ENCODE peak calls at places on chromosomes 5 and 9, in ten cellular contexts. One of them, this sample, is unnamed.

GRCh38 chr5:117800261-117800660 is 1188.1 kb downstream of the DTWD2 start:
- DNase-seq in activated CD4-positive, alpha-beta T cell treated with anti-CD3 and anti-CD28 coated beads for 24 hours: no peak
- DNase-seq in stimulated activated CD4-positive, alpha-beta T cell treated with anti-CD3 and anti-CD28 coated beads, Interleukin-15, amount 100 ng/mL, for 48 hours: no peak
- DNase-seq in H9: no peak
- DNase-seq in stimulated activated CD8-positive, alpha-beta memory T cell treated with anti-CD3 and anti-CD28 coated beads, Interleukin-2, amount 100 ng/mL, for 48 hours: no peak
- DNase-seq in activated T-helper 1 cell treated with anti-CD3 and anti-CD28 coated beads, Interleukin-12 subunit alpha, Interleukin-12 subunit beta, Interleukin-2, Interleukin-4 antibody, amounts not matched to agents 30 ng/mL and 10 ng/mL and 1 ng/mL, durations not matched to agents 14 hours and 24 hours and 36 hours: no peak
- DNase-seq in PC-3: no peak
- DNase-seq in endothelial cell: no peak
- DNase-seq in activated naive CD8-positive, alpha-beta T cell treated with anti-CD3 and anti-CD28 coated beads, Interleukin-2, amount 50 U/mL, for 24 hours: no peak
- DNase-seq in HT1080: no peak
- DNase-seq in this sample: no peak

GRCh38 chr5:60611099-60611719 is 88.8 kb downstream of the DEPDC1B start:
- DNase-seq in activated naive CD8-positive, alpha-beta T cell treated with anti-CD3 and anti-CD28 coated beads, Interleukin-2, amount 50 U/mL, for 24 hours: no peak
- DNase-seq in stimulated activated CD8-positive, alpha-beta memory T cell treated with anti-CD3 and anti-CD28 coated beads, Interleukin-2, amount 100 ng/mL, for 48 hours: no peak
- DNase-seq in PC-3: no peak
- DNase-seq in activated CD4-positive, alpha-beta T cell treated with anti-CD3 and anti-CD28 coated beads for 24 hours: no peak
- DNase-seq in stimulated activated CD4-positive, alpha-beta T cell treated with anti-CD3 and anti-CD28 coated beads, Interleukin-15, amount 100 ng/mL, for 48 hours: no peak
- DNase-seq in activated T-helper 1 cell treated with anti-CD3 and anti-CD28 coated beads, Interleukin-12 subunit alpha, Interleukin-12 subunit beta, Interleukin-2, Interleukin-4 antibody, amounts not matched to agents 30 ng/mL and 10 ng/mL and 1 ng/mL, durations not matched to agents 14 hours and 24 hours and 36 hours: no peak
- DNase-seq in endothelial cell: no peak
- DNase-seq in H9: no peak
- DNase-seq in HT1080: no peak
- DNase-seq in this sample: no peak

GRCh38 chr5:10323588-10324488 is 16.1 kb upstream of the CMBL start:
- DNase-seq in H9: no peak
- DNase-seq in activated CD4-positive, alpha-beta T cell treated with anti-CD3 and anti-CD28 coated beads for 24 hours: no peak
- DNase-seq in stimulated activated CD8-positive, alpha-beta memory T cell treated with anti-CD3 and anti-CD28 coated beads, Interleukin-2, amount 100 ng/mL, for 48 hours: no peak
- DNase-seq in activated naive CD8-positive, alpha-beta T cell treated with anti-CD3 and anti-CD28 coated beads, Interleukin-2, amount 50 U/mL, for 24 hours: no peak
- DNase-seq in HT1080: no peak
- DNase-seq in endothelial cell: no peak
- DNase-seq in stimulated activated CD4-positive, alpha-beta T cell treated with anti-CD3 and anti-CD28 coated beads, Interleukin-15, amount 100 ng/mL, for 48 hours: no peak
- DNase-seq in activated T-helper 1 cell treated with anti-CD3 and anti-CD28 coated beads, Interleukin-12 subunit alpha, Interleukin-12 subunit beta, Interleukin-2, Interleukin-4 antibody, amounts not matched to agents 30 ng/mL and 10 ng/mL and 1 ng/mL, durations not matched to agents 14 hours and 24 hours and 36 hours: no peak
- DNase-seq in PC-3: peak
- DNase-seq in this sample: no peak

GRCh38 chr9:93020785-93021670 is 37.5 kb upstream of the SUSD3 start:
- DNase-seq in PC-3: no peak
- DNase-seq in activated T-helper 1 cell treated with anti-CD3 and anti-CD28 coated beads, Interleukin-12 subunit alpha, Interleukin-12 subunit beta, Interleukin-2, Interleukin-4 antibody, amounts not matched to agents 30 ng/mL and 10 ng/mL and 1 ng/mL, durations not matched to agents 14 hours and 24 hours and 36 hours: peak
- DNase-seq in H9: no peak
- DNase-seq in activated CD4-positive, alpha-beta T cell treated with anti-CD3 and anti-CD28 coated beads for 24 hours: no peak
- DNase-seq in stimulated activated CD8-positive, alpha-beta memory T cell treated with anti-CD3 and anti-CD28 coated beads, Interleukin-2, amount 100 ng/mL, for 48 hours: peak
- DNase-seq in endothelial cell: no peak
- DNase-seq in HT1080: peak
- DNase-seq in activated naive CD8-positive, alpha-beta T cell treated with anti-CD3 and anti-CD28 coated beads, Interleukin-2, amount 50 U/mL, for 24 hours: peak
- DNase-seq in stimulated activated CD4-positive, alpha-beta T cell treated with anti-CD3 and anti-CD28 coated beads, Interleukin-15, amount 100 ng/mL, for 48 hours: no peak
- DNase-seq in this sample: peak

GRCh38 chr5:157857821-157858526 is 971 bp downstream of the CLINT1 start:
- DNase-seq in PC-3: peak
- DNase-seq in activated CD4-positive, alpha-beta T cell treated with anti-CD3 and anti-CD28 coated beads for 24 hours: no peak
- DNase-seq in HT1080: peak
- DNase-seq in endothelial cell: no peak
- DNase-seq in activated naive CD8-positive, alpha-beta T cell treated with anti-CD3 and anti-CD28 coated beads, Interleukin-2, amount 50 U/mL, for 24 hours: no peak
- DNase-seq in H9: no peak
- DNase-seq in stimulated activated CD4-positive, alpha-beta T cell treated with anti-CD3 and anti-CD28 coated beads, Interleukin-15, amount 100 ng/mL, for 48 hours: no peak
- DNase-seq in activated T-helper 1 cell treated with anti-CD3 and anti-CD28 coated beads, Interleukin-12 subunit alpha, Interleukin-12 subunit beta, Interleukin-2, Interleukin-4 antibody, amounts not matched to agents 30 ng/mL and 10 ng/mL and 1 ng/mL, durations not matched to agents 14 hours and 24 hours and 36 hours: peak
- DNase-seq in stimulated activated CD8-positive, alpha-beta memory T cell treated with anti-CD3 and anti-CD28 coated beads, Interleukin-2, amount 100 ng/mL, for 48 hours: peak
- DNase-seq in this sample: no peak

GRCh38 chr5:4188704-4189103 is 593.1 kb downstream of the IRX1 start:
- DNase-seq in H9: peak
- DNase-seq in activated naive CD8-positive, alpha-beta T cell treated with anti-CD3 and anti-CD28 coated beads, Interleukin-2, amount 50 U/mL, for 24 hours: no peak
- DNase-seq in activated T-helper 1 cell treated with anti-CD3 and anti-CD28 coated beads, Interleukin-12 subunit alpha, Interleukin-12 subunit beta, Interleukin-2, Interleukin-4 antibody, amounts not matched to agents 30 ng/mL and 10 ng/mL and 1 ng/mL, durations not matched to agents 14 hours and 24 hours and 36 hours: no peak
- DNase-seq in HT1080: no peak
- DNase-seq in activated CD4-positive, alpha-beta T cell treated with anti-CD3 and anti-CD28 coated beads for 24 hours: no peak
- DNase-seq in PC-3: no peak
- DNase-seq in endothelial cell: no peak
- DNase-seq in stimulated activated CD4-positive, alpha-beta T cell treated with anti-CD3 and anti-CD28 coated beads, Interleukin-15, amount 100 ng/mL, for 48 hours: no peak
- DNase-seq in stimulated activated CD8-positive, alpha-beta memory T cell treated with anti-CD3 and anti-CD28 coated beads, Interleukin-2, amount 100 ng/mL, for 48 hours: no peak
- DNase-seq in this sample: no peak

GRCh38 chr5:146042628-146043279 is 62.6 kb downstream of the PLAC8L1 start:
- DNase-seq in activated T-helper 1 cell treated with anti-CD3 and anti-CD28 coated beads, Interleukin-12 subunit alpha, Interleukin-12 subunit beta, Interleukin-2, Interleukin-4 antibody, amounts not matched to agents 30 ng/mL and 10 ng/mL and 1 ng/mL, durations not matched to agents 14 hours and 24 hours and 36 hours: no peak
- DNase-seq in stimulated activated CD4-positive, alpha-beta T cell treated with anti-CD3 and anti-CD28 coated beads, Interleukin-15, amount 100 ng/mL, for 48 hours: no peak
- DNase-seq in activated CD4-positive, alpha-beta T cell treated with anti-CD3 and anti-CD28 coated beads for 24 hours: no peak
- DNase-seq in endothelial cell: no peak
- DNase-seq in stimulated activated CD8-positive, alpha-beta memory T cell treated with anti-CD3 and anti-CD28 coated beads, Interleukin-2, amount 100 ng/mL, for 48 hours: no peak
- DNase-seq in PC-3: peak
- DNase-seq in H9: no peak
- DNase-seq in HT1080: peak
- DNase-seq in activated naive CD8-positive, alpha-beta T cell treated with anti-CD3 and anti-CD28 coated beads, Interleukin-2, amount 50 U/mL, for 24 hours: no peak
- DNase-seq in this sample: no peak

GRCh38 chr5:80220268-80220897 is 35.5 kb downstream of the SERINC5 start:
- DNase-seq in activated naive CD8-positive, alpha-beta T cell treated with anti-CD3 and anti-CD28 coated beads, Interleukin-2, amount 50 U/mL, for 24 hours: no peak
- DNase-seq in stimulated activated CD4-positive, alpha-beta T cell treated with anti-CD3 and anti-CD28 coated beads, Interleukin-15, amount 100 ng/mL, for 48 hours: no peak
- DNase-seq in endothelial cell: no peak
- DNase-seq in stimulated activated CD8-positive, alpha-beta memory T cell treated with anti-CD3 and anti-CD28 coated beads, Interleukin-2, amount 100 ng/mL, for 48 hours: no peak
- DNase-seq in H9: no peak
- DNase-seq in activated CD4-positive, alpha-beta T cell treated with anti-CD3 and anti-CD28 coated beads for 24 hours: no peak
- DNase-seq in PC-3: no peak
- DNase-seq in activated T-helper 1 cell treated with anti-CD3 and anti-CD28 coated beads, Interleukin-12 subunit alpha, Interleukin-12 subunit beta, Interleukin-2, Interleukin-4 antibody, amounts not matched to agents 30 ng/mL and 10 ng/mL and 1 ng/mL, durations not matched to agents 14 hours and 24 hours and 36 hours: no peak
- DNase-seq in HT1080: no peak
- DNase-seq in this sample: peak

GRCh38 chr5:180291943-180292831 is at the start of gene MAPK9:
- DNase-seq in H9: peak
- DNase-seq in endothelial cell: peak
- DNase-seq in stimulated activated CD4-positive, alpha-beta T cell treated with anti-CD3 and anti-CD28 coated beads, Interleukin-15, amount 100 ng/mL, for 48 hours: peak
- DNase-seq in PC-3: peak
- DNase-seq in activated CD4-positive, alpha-beta T cell treated with anti-CD3 and anti-CD28 coated beads for 24 hours: peak
- DNase-seq in activated T-helper 1 cell treated with anti-CD3 and anti-CD28 coated beads, Interleukin-12 subunit alpha, Interleukin-12 subunit beta, Interleukin-2, Interleukin-4 antibody, amounts not matched to agents 30 ng/mL and 10 ng/mL and 1 ng/mL, durations not matched to agents 14 hours and 24 hours and 36 hours: peak
- DNase-seq in activated naive CD8-positive, alpha-beta T cell treated with anti-CD3 and anti-CD28 coated beads, Interleukin-2, amount 50 U/mL, for 24 hours: peak
- DNase-seq in HT1080: peak
- DNase-seq in stimulated activated CD8-positive, alpha-beta memory T cell treated with anti-CD3 and anti-CD28 coated beads, Interleukin-2, amount 100 ng/mL, for 48 hours: peak
- DNase-seq in this sample: peak

GRCh38 chr5:76701298-76701697 is 14.6 kb upstream of the F2R start:
- DNase-seq in activated CD4-positive, alpha-beta T cell treated with anti-CD3 and anti-CD28 coated beads for 24 hours: no peak
- DNase-seq in activated naive CD8-positive, alpha-beta T cell treated with anti-CD3 and anti-CD28 coated beads, Interleukin-2, amount 50 U/mL, for 24 hours: no peak
- DNase-seq in endothelial cell: no peak
- DNase-seq in H9: no peak
- DNase-seq in activated T-helper 1 cell treated with anti-CD3 and anti-CD28 coated beads, Interleukin-12 subunit alpha, Interleukin-12 subunit beta, Interleukin-2, Interleukin-4 antibody, amounts not matched to agents 30 ng/mL and 10 ng/mL and 1 ng/mL, durations not matched to agents 14 hours and 24 hours and 36 hours: no peak
- DNase-seq in HT1080: peak
- DNase-seq in stimulated activated CD8-positive, alpha-beta memory T cell treated with anti-CD3 and anti-CD28 coated beads, Interleukin-2, amount 100 ng/mL, for 48 hours: no peak
- DNase-seq in PC-3: peak
- DNase-seq in stimulated activated CD4-positive, alpha-beta T cell treated with anti-CD3 and anti-CD28 coated beads, Interleukin-15, amount 100 ng/mL, for 48 hours: no peak
- DNase-seq in this sample: no peak

GRCh38 chr5:148776780-148777179 is 49.6 kb upstream of the ADRB2 start:
- DNase-seq in PC-3: peak
- DNase-seq in activated T-helper 1 cell treated with anti-CD3 and anti-CD28 coated beads, Interleukin-12 subunit alpha, Interleukin-12 subunit beta, Interleukin-2, Interleukin-4 antibody, amounts not matched to agents 30 ng/mL and 10 ng/mL and 1 ng/mL, durations not matched to agents 14 hours and 24 hours and 36 hours: no peak
- DNase-seq in endothelial cell: no peak
- DNase-seq in stimulated activated CD8-positive, alpha-beta memory T cell treated with anti-CD3 and anti-CD28 coated beads, Interleukin-2, amount 100 ng/mL, for 48 hours: no peak
- DNase-seq in stimulated activated CD4-positive, alpha-beta T cell treated with anti-CD3 and anti-CD28 coated beads, Interleukin-15, amount 100 ng/mL, for 48 hours: no peak
- DNase-seq in activated naive CD8-positive, alpha-beta T cell treated with anti-CD3 and anti-CD28 coated beads, Interleukin-2, amount 50 U/mL, for 24 hours: no peak
- DNase-seq in activated CD4-positive, alpha-beta T cell treated with anti-CD3 and anti-CD28 coated beads for 24 hours: no peak
- DNase-seq in HT1080: peak
- DNase-seq in H9: no peak
- DNase-seq in this sample: no peak

GRCh38 chr5:154262376-154262775 is 71.8 kb downstream of the GALNT10 start:
- DNase-seq in PC-3: no peak
- DNase-seq in activated naive CD8-positive, alpha-beta T cell treated with anti-CD3 and anti-CD28 coated beads, Interleukin-2, amount 50 U/mL, for 24 hours: no peak
- DNase-seq in activated CD4-positive, alpha-beta T cell treated with anti-CD3 and anti-CD28 coated beads for 24 hours: no peak
- DNase-seq in stimulated activated CD8-positive, alpha-beta memory T cell treated with anti-CD3 and anti-CD28 coated beads, Interleukin-2, amount 100 ng/mL, for 48 hours: no peak
- DNase-seq in endothelial cell: no peak
- DNase-seq in stimulated activated CD4-positive, alpha-beta T cell treated with anti-CD3 and anti-CD28 coated beads, Interleukin-15, amount 100 ng/mL, for 48 hours: no peak
- DNase-seq in H9: no peak
- DNase-seq in HT1080: no peak
- DNase-seq in activated T-helper 1 cell treated with anti-CD3 and anti-CD28 coated beads, Interleukin-12 subunit alpha, Interleukin-12 subunit beta, Interleukin-2, Interleukin-4 antibody, amounts not matched to agents 30 ng/mL and 10 ng/mL and 1 ng/mL, durations not matched to agents 14 hours and 24 hours and 36 hours: no peak
- DNase-seq in this sample: no peak

GRCh38 chr9:89408628-89409101 is 89.2 kb downstream of the SEMA4D start:
- DNase-seq in PC-3: peak
- DNase-seq in H9: no peak
- DNase-seq in activated T-helper 1 cell treated with anti-CD3 and anti-CD28 coated beads, Interleukin-12 subunit alpha, Interleukin-12 subunit beta, Interleukin-2, Interleukin-4 antibody, amounts not matched to agents 30 ng/mL and 10 ng/mL and 1 ng/mL, durations not matched to agents 14 hours and 24 hours and 36 hours: peak
- DNase-seq in activated naive CD8-positive, alpha-beta T cell treated with anti-CD3 and anti-CD28 coated beads, Interleukin-2, amount 50 U/mL, for 24 hours: peak
- DNase-seq in stimulated activated CD8-positive, alpha-beta memory T cell treated with anti-CD3 and anti-CD28 coated beads, Interleukin-2, amount 100 ng/mL, for 48 hours: no peak
- DNase-seq in stimulated activated CD4-positive, alpha-beta T cell treated with anti-CD3 and anti-CD28 coated beads, Interleukin-15, amount 100 ng/mL, for 48 hours: no peak
- DNase-seq in HT1080: peak
- DNase-seq in activated CD4-positive, alpha-beta T cell treated with anti-CD3 and anti-CD28 coated beads for 24 hours: no peak
- DNase-seq in endothelial cell: no peak
- DNase-seq in this sample: peak

GRCh38 chr5:17187401-17187800 is 30.0 kb upstream of the BASP1 start:
- DNase-seq in endothelial cell: no peak
- DNase-seq in PC-3: peak
- DNase-seq in stimulated activated CD8-positive, alpha-beta memory T cell treated with anti-CD3 and anti-CD28 coated beads, Interleukin-2, amount 100 ng/mL, for 48 hours: no peak
- DNase-seq in activated T-helper 1 cell treated with anti-CD3 and anti-CD28 coated beads, Interleukin-12 subunit alpha, Interleukin-12 subunit beta, Interleukin-2, Interleukin-4 antibody, amounts not matched to agents 30 ng/mL and 10 ng/mL and 1 ng/mL, durations not matched to agents 14 hours and 24 hours and 36 hours: no peak
- DNase-seq in H9: no peak
- DNase-seq in activated naive CD8-positive, alpha-beta T cell treated with anti-CD3 and anti-CD28 coated beads, Interleukin-2, amount 50 U/mL, for 24 hours: no peak
- DNase-seq in stimulated activated CD4-positive, alpha-beta T cell treated with anti-CD3 and anti-CD28 coated beads, Interleukin-15, amount 100 ng/mL, for 48 hours: no peak
- DNase-seq in HT1080: peak
- DNase-seq in activated CD4-positive, alpha-beta T cell treated with anti-CD3 and anti-CD28 coated beads for 24 hours: no peak
- DNase-seq in this sample: no peak

GRCh38 chr5:143781993-143782520 is 29.9 kb upstream of the HMHB1 start:
- DNase-seq in endothelial cell: no peak
- DNase-seq in HT1080: no peak
- DNase-seq in activated CD4-positive, alpha-beta T cell treated with anti-CD3 and anti-CD28 coated beads for 24 hours: no peak
- DNase-seq in stimulated activated CD8-positive, alpha-beta memory T cell treated with anti-CD3 and anti-CD28 coated beads, Interleukin-2, amount 100 ng/mL, for 48 hours: no peak
- DNase-seq in H9: no peak
- DNase-seq in stimulated activated CD4-positive, alpha-beta T cell treated with anti-CD3 and anti-CD28 coated beads, Interleukin-15, amount 100 ng/mL, for 48 hours: no peak
- DNase-seq in activated naive CD8-positive, alpha-beta T cell treated with anti-CD3 and anti-CD28 coated beads, Interleukin-2, amount 50 U/mL, for 24 hours: no peak
- DNase-seq in activated T-helper 1 cell treated with anti-CD3 and anti-CD28 coated beads, Interleukin-12 subunit alpha, Interleukin-12 subunit beta, Interleukin-2, Interleukin-4 antibody, amounts not matched to agents 30 ng/mL and 10 ng/mL and 1 ng/mL, durations not matched to agents 14 hours and 24 hours and 36 hours: no peak
- DNase-seq in PC-3: no peak
- DNase-seq in this sample: no peak

GRCh38 chr5:66877843-66878242 is 281.6 kb downstream of the MAST4 start:
- DNase-seq in endothelial cell: no peak
- DNase-seq in stimulated activated CD8-positive, alpha-beta memory T cell treated with anti-CD3 and anti-CD28 coated beads, Interleukin-2, amount 100 ng/mL, for 48 hours: no peak
- DNase-seq in activated naive CD8-positive, alpha-beta T cell treated with anti-CD3 and anti-CD28 coated beads, Interleukin-2, amount 50 U/mL, for 24 hours: no peak
- DNase-seq in activated T-helper 1 cell treated with anti-CD3 and anti-CD28 coated beads, Interleukin-12 subunit alpha, Interleukin-12 subunit beta, Interleukin-2, Interleukin-4 antibody, amounts not matched to agents 30 ng/mL and 10 ng/mL and 1 ng/mL, durations not matched to agents 14 hours and 24 hours and 36 hours: no peak
- DNase-seq in HT1080: peak
- DNase-seq in stimulated activated CD4-positive, alpha-beta T cell treated with anti-CD3 and anti-CD28 coated beads, Interleukin-15, amount 100 ng/mL, for 48 hours: no peak
- DNase-seq in H9: no peak
- DNase-seq in activated CD4-positive, alpha-beta T cell treated with anti-CD3 and anti-CD28 coated beads for 24 hours: no peak
- DNase-seq in PC-3: peak
- DNase-seq in this sample: no peak

GRCh38 chr5:172319708-172320441 is 36.3 kb upstream of the UBTD2 start:
- DNase-seq in PC-3: no peak
- DNase-seq in HT1080: no peak
- DNase-seq in endothelial cell: no peak
- DNase-seq in activated CD4-positive, alpha-beta T cell treated with anti-CD3 and anti-CD28 coated beads for 24 hours: no peak
- DNase-seq in stimulated activated CD8-positive, alpha-beta memory T cell treated with anti-CD3 and anti-CD28 coated beads, Interleukin-2, amount 100 ng/mL, for 48 hours: no peak
- DNase-seq in activated T-helper 1 cell treated with anti-CD3 and anti-CD28 coated beads, Interleukin-12 subunit alpha, Interleukin-12 subunit beta, Interleukin-2, Interleukin-4 antibody, amounts not matched to agents 30 ng/mL and 10 ng/mL and 1 ng/mL, durations not matched to agents 14 hours and 24 hours and 36 hours: no peak
- DNase-seq in activated naive CD8-positive, alpha-beta T cell treated with anti-CD3 and anti-CD28 coated beads, Interleukin-2, amount 50 U/mL, for 24 hours: no peak
- DNase-seq in H9: no peak
- DNase-seq in stimulated activated CD4-positive, alpha-beta T cell treated with anti-CD3 and anti-CD28 coated beads, Interleukin-15, amount 100 ng/mL, for 48 hours: no peak
- DNase-seq in this sample: no peak

GRCh38 chr5:141637693-141638419 is 1.1 kb downstream of the RELL2 start:
- DNase-seq in stimulated activated CD8-positive, alpha-beta memory T cell treated with anti-CD3 and anti-CD28 coated beads, Interleukin-2, amount 100 ng/mL, for 48 hours: peak
- DNase-seq in H9: peak
- DNase-seq in activated T-helper 1 cell treated with anti-CD3 and anti-CD28 coated beads, Interleukin-12 subunit alpha, Interleukin-12 subunit beta, Interleukin-2, Interleukin-4 antibody, amounts not matched to agents 30 ng/mL and 10 ng/mL and 1 ng/mL, durations not matched to agents 14 hours and 24 hours and 36 hours: peak
- DNase-seq in activated CD4-positive, alpha-beta T cell treated with anti-CD3 and anti-CD28 coated beads for 24 hours: peak
- DNase-seq in stimulated activated CD4-positive, alpha-beta T cell treated with anti-CD3 and anti-CD28 coated beads, Interleukin-15, amount 100 ng/mL, for 48 hours: no peak
- DNase-seq in activated naive CD8-positive, alpha-beta T cell treated with anti-CD3 and anti-CD28 coated beads, Interleukin-2, amount 50 U/mL, for 24 hours: peak
- DNase-seq in endothelial cell: peak
- DNase-seq in HT1080: peak
- DNase-seq in PC-3: no peak
- DNase-seq in this sample: peak

GRCh38 chr9:23934291-23934690 is 108.3 kb upstream of the ELAVL2 start:
- DNase-seq in activated naive CD8-positive, alpha-beta T cell treated with anti-CD3 and anti-CD28 coated beads, Interleukin-2, amount 50 U/mL, for 24 hours: no peak
- DNase-seq in PC-3: no peak
- DNase-seq in stimulated activated CD4-positive, alpha-beta T cell treated with anti-CD3 and anti-CD28 coated beads, Interleukin-15, amount 100 ng/mL, for 48 hours: no peak
- DNase-seq in H9: no peak
- DNase-seq in endothelial cell: no peak
- DNase-seq in activated T-helper 1 cell treated with anti-CD3 and anti-CD28 coated beads, Interleukin-12 subunit alpha, Interleukin-12 subunit beta, Interleukin-2, Interleukin-4 antibody, amounts not matched to agents 30 ng/mL and 10 ng/mL and 1 ng/mL, durations not matched to agents 14 hours and 24 hours and 36 hours: no peak
- DNase-seq in HT1080: no peak
- DNase-seq in activated CD4-positive, alpha-beta T cell treated with anti-CD3 and anti-CD28 coated beads for 24 hours: no peak
- DNase-seq in stimulated activated CD8-positive, alpha-beta memory T cell treated with anti-CD3 and anti-CD28 coated beads, Interleukin-2, amount 100 ng/mL, for 48 hours: no peak
- DNase-seq in this sample: no peak

GRCh38 chr9:130042406-130042930 is 521 bp downstream of the FNBP1 start:
- DNase-seq in PC-3: no peak
- DNase-seq in HT1080: no peak
- DNase-seq in stimulated activated CD8-positive, alpha-beta memory T cell treated with anti-CD3 and anti-CD28 coated beads, Interleukin-2, amount 100 ng/mL, for 48 hours: no peak
- DNase-seq in stimulated activated CD4-positive, alpha-beta T cell treated with anti-CD3 and anti-CD28 coated beads, Interleukin-15, amount 100 ng/mL, for 48 hours: no peak
- DNase-seq in activated T-helper 1 cell treated with anti-CD3 and anti-CD28 coated beads, Interleukin-12 subunit alpha, Interleukin-12 subunit beta, Interleukin-2, Interleukin-4 antibody, amounts not matched to agents 30 ng/mL and 10 ng/mL and 1 ng/mL, durations not matched to agents 14 hours and 24 hours and 36 hours: peak
- DNase-seq in activated naive CD8-positive, alpha-beta T cell treated with anti-CD3 and anti-CD28 coated beads, Interleukin-2, amount 50 U/mL, for 24 hours: no peak
- DNase-seq in endothelial cell: peak
- DNase-seq in activated CD4-positive, alpha-beta T cell treated with anti-CD3 and anti-CD28 coated beads for 24 hours: no peak
- DNase-seq in H9: peak
- DNase-seq in this sample: peak

This sample was measured in naive thymus-derived CD4-positive, alpha-beta T cell.